ENCODE peak calls at places on chromosomes 5 and 9, in nine cellular contexts. S is lower leg skin, A is LHCN-M2, Z is GM13977, K is HFF-Myc, D is fibroblast of the conjunctiva, L is G401, U is COLO829, O is astrocyte of the spinal cord. E is an unnamed sample.

GRCh38 chr5:109053995-109054417 is 306.3 kb downstream of the FER start:
- DNase-seq in Z (no peak), U (no peak), L (no peak), K (peak; percentile 46), D (peak; percentile 53), O (peak; percentile 36), S (no peak), A (no peak), E (no peak)

GRCh38 chr9:89616411-89616810 is 11.6 kb downstream of the GADD45G start:
- DNase-seq in S (no peak), L (no peak), U (no peak), Z (no peak), A (no peak), K (no peak), D (no peak), O (no peak), E (no peak)

GRCh38 chr5:75568202-75568601 is 43.1 kb upstream of the ANKDD1B start:
- DNase-seq in S (no peak), U (no peak), K (no peak), A (no peak), L (no peak), O (peak; percentile 11), D (no peak), Z (no peak), E (no peak)

GRCh38 chr9:134226221-134226930 is 62.0 kb upstream of the RNU6ATAC start:
- DNase-seq in L (no peak), K (no peak), D (no peak), A (peak; percentile 3), Z (no peak), U (no peak), S (no peak), O (no peak), E (no peak)

GRCh38 chr9:85715587-85715986 is 26.2 kb downstream of the AGTPBP1 start:
- DNase-seq in K (no peak), L (no peak), U (no peak), O (no peak), S (no peak), A (no peak), D (no peak), Z (no peak), E (no peak)

GRCh38 chr5:432928-433791 is 9.8 kb upstream of the EXOC3 start:
- DNase-seq in L (no peak), O (no peak), S (peak; percentile 79), Z (no peak), A (no peak), D (no peak), U (no peak), K (no peak), E (no peak)

GRCh38 chr9:130328349-130328801 is 62.8 kb downstream of the HMCN2 start:
- DNase-seq in U (no peak), L (no peak), A (peak; percentile 23), S (peak; percentile 92), D (no peak), O (no peak), Z (no peak), K (no peak), E (no peak)

GRCh38 chr5:10705736-10706135 is 55.3 kb downstream of the DAP start:
- DNase-seq in O (no peak), D (no peak), S (no peak), Z (no peak), U (no peak), K (no peak), L (no peak), A (no peak), E (no peak)

GRCh38 chr9:88531920-88532319 is 3.1 kb upstream of the NXNL2 start:
- DNase-seq in O (peak; percentile 24), A (peak; percentile 36), Z (no peak), L (no peak), S (no peak), U (no peak), D (no peak), K (no peak), E (no peak)

GRCh38 chr9:16344343-16344742 is 526.1 kb downstream of the BNC2 start:
- DNase-seq in K (peak; percentile 59), U (peak; percentile 51), L (no peak), D (peak; percentile 29), O (peak; percentile 95), S (no peak), A (peak; percentile 94), Z (no peak), E (no peak)

GRCh38 chr5:132024789-132025402 is 13.4 kb upstream of the ACSL6 start:
- DNase-seq in Z (no peak), O (no peak), D (no peak), L (no peak), K (no peak), A (no peak), U (no peak), S (peak; percentile 59), E (no peak)

GRCh38 chr5:133696782-133697507 is 84.6 kb upstream of the FSTL4 start:
- DNase-seq in D (no peak), U (no peak), K (no peak), S (peak; percentile 54), A (no peak), Z (no peak), L (peak; percentile 17), O (no peak), E (no peak)

GRCh38 chr5:68618501-68618900 is 402.9 kb downstream of the PIK3R1 start:
- DNase-seq in U (no peak), S (no peak), O (no peak), A (no peak), D (no peak), K (no peak), L (no peak), Z (no peak), E (no peak)

GRCh38 chr5:123094919-123095693 is 6.1 kb downstream of the PRDM6 start:
- DNase-seq in O (no peak), Z (peak; percentile 27), L (no peak), D (no peak), K (no peak), S (no peak), U (no peak), A (no peak), E (no peak)

GRCh38 chr5:11902304-11902703 is 1.9 kb downstream of the CTNND2 start:
- DNase-seq in L (peak; percentile 80), S (no peak), O (no peak), A (no peak), K (no peak), U (no peak), D (no peak), Z (no peak), E (no peak)

GRCh38 chr5:79069488-79070001 is at the start of the genes BHMT2 and DMGDH:
- DNase-seq in K (no peak), D (no peak), U (no peak), S (no peak), O (peak; percentile 35), A (peak; percentile 27), Z (no peak), L (no peak), E (no peak)

GRCh38 chr9:99146574-99146973 is 41.7 kb downstream of the TGFBR1 start:
- DNase-seq in A (no peak), U (no peak), O (no peak), D (no peak), K (no peak), L (no peak), S (no peak), Z (no peak), E (no peak)

GRCh38 chr9:92592946-92593860 is 57.4 kb upstream of the ECM2 start:
- DNase-seq in S (no peak), K (no peak), Z (no peak), A (no peak), L (no peak), O (no peak), U (no peak), D (no peak), E (no peak)

GRCh38 chr9:16645970-16646369 is 224.5 kb downstream of the BNC2 start:
- DNase-seq in K (no peak), A (no peak), D (no peak), U (no peak), Z (no peak), S (no peak), L (no peak), O (no peak), E (no peak)

GRCh38 chr9:98075332-98075805 is 18.8 kb downstream of the NANS start:
- DNase-seq in A (peak; percentile 52), U (peak; percentile 62), L (no peak), S (no peak), K (no peak), Z (no peak), O (peak; percentile 63), D (peak; percentile 47), E (peak; percentile 82)

GRCh38 chr5:140925806-140926205 is 293 bp upstream of the PCDHAC1 start:
- DNase-seq in L (peak; percentile 55), U (no peak), O (no peak), A (no peak), Z (no peak), K (no peak), D (no peak), S (no peak), E (no peak)

GRCh38 chr9:106954562-106954961 is 91.6 kb downstream of the ZNF462 start:
- DNase-seq in O (no peak), L (no peak), A (no peak), Z (no peak), K (no peak), S (no peak), D (no peak), U (no peak), E (no peak)

GRCh38 chr9:99947395-99947794 is 40.9 kb downstream of the STX17 start:
- DNase-seq in S (no peak), Z (no peak), U (no peak), K (no peak), A (no peak), L (no peak), O (peak; percentile 4), D (no peak), E (peak; percentile 46)

GRCh38 chr5:72013741-72014703 is 93.3 kb upstream of the MAP1B start:
- DNase-seq in D (no peak), Z (no peak), U (no peak), A (no peak), L (peak; percentile 91), S (no peak), O (peak; percentile 72), K (no peak), E (no peak)

GRCh38 chr5:39203951-39204350 is 15.4 kb downstream of the FYB1 start:
- DNase-seq in S (no peak), A (no peak), Z (no peak), U (no peak), K (no peak), D (no peak), L (no peak), O (no peak), E (no peak)

GRCh38 chr9:133762488-133763271 is 24.5 kb upstream of the SARDH start:
- DNase-seq in D (no peak), A (no peak), S (peak; percentile 78), K (no peak), Z (no peak), L (no peak), U (no peak), O (no peak), E (no peak)

GRCh38 chr5:151224372-151224771 is 480 bp upstream of the CCDC69 start:
- DNase-seq in Z (peak; percentile 48), S (no peak), K (no peak), O (no peak), D (no peak), A (no peak), L (no peak), U (no peak), E (no peak)

GRCh38 chr9:14309403-14309802 is 4.5 kb downstream of the NFIB start:
- DNase-seq in O (peak; percentile 87), S (no peak), D (no peak), L (peak; percentile 62), K (no peak), A (peak; percentile 32), Z (no peak), U (peak; percentile 68), E (peak; percentile 97)

GRCh38 chr9:121285835-121286687 is 18.1 kb downstream of the GSN start:
- DNase-seq in L (peak; percentile 74), A (peak; percentile 83), S (peak; percentile 94), K (no peak), O (peak; percentile 67), D (peak; percentile 42), U (no peak), Z (no peak), E (peak; percentile 79)

GRCh38 chr9:15469406-15469805 is 41.4 kb downstream of the PSIP1 start:
- DNase-seq in Z (no peak), D (no peak), A (peak; percentile 19), U (no peak), S (no peak), L (no peak), O (no peak), K (peak; percentile 1), E (peak; percentile 7)

GRCh38 chr9:128882677-128883590 is 1.0 kb downstream of the LRRC8A start:
- DNase-seq in A (peak; percentile 63), Z (no peak), L (no peak), U (peak; percentile 31), S (no peak), O (peak; percentile 10), K (no peak), D (no peak), E (peak; percentile 5)

E was measured in SK-MEL-5.